ENCODE peak calls at places on chromosomes 5 and 9, in six cellular contexts. Z is HepG2, S is GM12878, T is H1, G is HCT116, B is K562. I is an unnamed sample.

GRCh38 chr9:108156270-108156998 is 666.9 kb upstream of the KLF4 start:
- DNase-seq in Z (no peak), S (no peak), T (no peak), G (peak), B (peak), I (no peak)

GRCh38 chr5:67246108-67246507 is 49.5 kb upstream of the CD180 start:
- DNase-seq in Z (peak), S (peak), T (no peak), G (peak), B (peak), I (peak)

GRCh38 chr5:132825165-132825823 is 5.2 kb downstream of the SHROOM1 start:
- DNase-seq in Z (no peak), S (no peak), T (peak), G (no peak), B (no peak), I (no peak)

GRCh38 chr5:41649659-41650058 is 139.3 kb upstream of the PLCXD3 start:
- DNase-seq in Z (no peak), S (no peak), T (no peak), G (no peak), B (no peak), I (no peak)

GRCh38 chr5:25975881-25976280 is 1062.5 kb downstream of the CDH9 start:
- DNase-seq in Z (no peak), S (no peak), T (no peak), G (no peak), B (no peak), I (no peak)

GRCh38 chr5:180594311-180595045 is 3.2 kb upstream of the SCGB3A1 start:
- DNase-seq in Z (no peak), S (no peak), T (peak), G (no peak), B (peak), I (no peak)

GRCh38 chr9:114619205-114619758 is 8.2 kb downstream of the TMEM268 start:
- DNase-seq in Z (no peak), S (no peak), T (no peak), G (no peak), B (no peak), I (no peak)

GRCh38 chr5:166936351-166936750 is 1355.1 kb upstream of the WWC1 start:
- DNase-seq in Z (no peak), S (no peak), T (no peak), G (no peak), B (no peak), I (no peak)

GRCh38 chr5:66417681-66418248 is 178.4 kb upstream of the MAST4 start:
- DNase-seq in Z (no peak), S (no peak), T (no peak), G (no peak), B (no peak), I (no peak)

GRCh38 chr5:27906481-27906880 is 868.1 kb upstream of the CDH9 start:
- DNase-seq in Z (no peak), S (no peak), T (no peak), G (no peak), B (no peak), I (no peak)

GRCh38 chr5:154271936-154272514 is 81.5 kb downstream of the GALNT10 start:
- DNase-seq in Z (no peak), S (no peak), T (no peak), G (no peak), B (no peak), I (no peak)

GRCh38 chr5:135308245-135308644 is 90.8 kb downstream of the MACROH2A1 start:
- DNase-seq in Z (no peak), S (no peak), T (no peak), G (no peak), B (no peak), I (no peak)

GRCh38 chr5:176792584-176793342 is 17.6 kb upstream of the UNC5A start:
- DNase-seq in Z (no peak), S (no peak), T (no peak), G (no peak), B (no peak), I (no peak)
- TF ChIP-seq ZNF274 in Z (no peak), S (no peak), T (no peak), G (no peak), B (no peak), I (no peak)

DNA sequence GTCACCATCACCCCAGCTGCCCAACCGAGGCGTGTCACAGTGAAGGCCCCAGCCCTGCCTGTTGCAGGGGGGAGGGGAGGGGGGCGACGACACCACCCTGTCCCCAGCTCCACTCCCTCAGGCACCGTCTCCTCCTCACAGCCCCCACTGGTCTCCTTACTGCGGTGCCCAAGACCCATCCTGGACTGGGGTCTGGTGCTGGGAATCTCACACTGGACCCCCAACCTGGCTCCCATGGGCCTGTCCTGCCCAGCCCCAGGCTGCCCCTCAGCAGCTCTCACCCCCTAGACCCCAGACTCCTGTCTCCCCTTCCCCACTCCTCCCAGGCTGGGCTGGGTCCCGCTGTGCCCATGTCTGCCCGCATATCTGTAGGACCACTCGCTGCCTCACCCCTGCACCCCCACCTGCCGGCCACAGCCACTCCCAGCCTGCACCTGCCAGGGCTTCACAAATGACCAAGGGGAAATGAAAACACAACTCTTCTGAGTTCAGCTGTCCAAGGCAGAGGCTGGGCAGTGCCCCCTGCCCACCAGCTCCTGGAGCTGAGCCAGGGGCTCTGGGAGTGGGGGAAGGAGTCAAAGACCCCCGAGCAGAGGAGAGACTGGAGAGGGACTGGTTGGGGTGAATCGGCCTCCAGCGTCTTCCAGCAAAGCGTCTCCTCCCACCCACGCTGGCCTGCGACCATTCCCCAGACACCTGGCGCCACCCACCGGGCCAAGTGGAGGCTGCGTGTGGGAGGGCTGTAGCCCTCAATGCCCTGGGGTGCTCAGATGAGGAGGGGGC is 32.6 kb upstream of the EGFL7 start:
- DNase-seq in Z (peak), S (no peak), T (peak), G (no peak), B (peak), I (peak)
- TF ChIP-seq ZNF274 in Z (no peak), S (no peak), T (no peak), G (no peak), B (no peak), I (no peak)

GRCh38 chr5:16709691-16710420 is 93.1 kb upstream of the RETREG1 start:
- DNase-seq in Z (no peak), S (no peak), T (no peak), G (no peak), B (no peak), I (no peak)

GRCh38 chr5:16712178-16712577 is 95.4 kb upstream of the RETREG1 start:
- DNase-seq in Z (no peak), S (no peak), T (no peak), G (no peak), B (no peak), I (no peak)

GRCh38 chr5:16712600-16712999 is 95.8 kb upstream of the RETREG1 start:
- DNase-seq in Z (no peak), S (no peak), T (no peak), G (no peak), B (no peak), I (no peak)

GRCh38 chr5:16707869-16708192 is 91.0 kb upstream of the RETREG1 start:
- DNase-seq in Z (no peak), S (no peak), T (no peak), G (no peak), B (no peak), I (no peak)

DNA sequence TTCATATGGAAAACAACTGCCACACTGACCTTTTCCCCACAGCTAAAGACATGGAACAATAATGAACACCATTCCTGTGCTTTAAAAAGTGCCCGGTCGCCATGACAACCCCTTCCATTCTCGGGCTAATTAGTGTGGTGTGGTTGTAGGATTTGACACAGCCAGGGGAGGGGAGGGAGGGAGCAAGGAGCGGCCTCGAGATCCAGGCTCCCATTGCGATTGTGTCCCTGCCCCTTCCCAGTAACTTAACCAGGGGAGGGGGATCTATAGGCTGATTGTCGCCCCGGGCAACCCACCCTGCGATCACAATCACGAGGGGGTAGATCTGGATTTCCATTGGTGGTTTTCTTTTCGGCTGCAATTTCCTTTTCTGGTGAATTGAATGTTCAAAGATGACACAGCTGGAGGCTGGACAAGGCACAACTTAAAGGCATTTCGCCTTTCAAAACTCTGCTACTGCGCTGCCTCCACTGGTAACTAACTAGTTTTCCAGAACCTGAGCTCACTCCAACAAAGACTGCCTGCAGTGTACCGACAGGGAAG is 96.7 kb upstream of the RETREG1 start:
- DNase-seq in Z (no peak), S (no peak), T (peak), G (no peak), B (no peak), I (peak)
- TF ChIP-seq ZNF274 in Z (no peak), S (no peak), T (no peak), G (no peak), B (no peak), I (no peak)

GRCh38 chr5:148981353-148981752 is 81.5 kb downstream of the SH3TC2 start:
- DNase-seq in Z (no peak), S (no peak), T (no peak), G (no peak), B (no peak), I (no peak)
- TF ChIP-seq ZNF274 in Z (no peak), S (no peak), T (no peak), G (no peak), B (no peak), I (no peak)

I was measured in NT2/D1.